ENCODE peak calls at places on chromosome 22, in ten cellular contexts. N is stomach, H is transverse colon, C is endothelial cell of umbilical vein, P is GM12891, W is HCT116, O is prostate gland, G is breast epithelium, B is spleen, V is sigmoid colon. D is an unnamed sample.

GRCh38 chr22:17554814-17555213 is 8.5 kb upstream of the SLC25A18 start:
- DNase-seq in N (no peak), H (no peak), C (no peak), P (no peak), W (no peak), O (no peak), G (no peak), B (peak; percentile 25), V (no peak), D (no peak)

GRCh38 chr22:35383679-35384071 is 2.8 kb downstream of the HMOX1 start:
- DNase-seq in N (no peak), H (no peak), C (no peak), P (no peak), W (no peak), O (no peak), G (no peak), B (no peak), V (no peak), D (no peak)

GRCh38 chr22:27726344-27726725 is 75.2 kb downstream of the MN1 start:
- DNase-seq in N (no peak), H (no peak), C (no peak), P (no peak), W (no peak), O (no peak), G (no peak), B (no peak), V (no peak), D (no peak)

GRCh38 chr22:29394931-29395581 is 6.7 kb upstream of the AP1B1 start:
- DNase-seq in N (peak; percentile 75), H (peak; percentile 78), C (peak; percentile 83), P (peak; percentile 55), W (peak; percentile 48), O (peak; percentile 83), G (peak; percentile 63), B (peak; percentile 85), V (peak; percentile 82), D (peak; percentile 62)

GRCh38 chr22:47285981-47286380 is 523.5 kb downstream of the TBC1D22A start:
- DNase-seq in N (no peak), H (no peak), C (no peak), P (no peak), W (no peak), O (no peak), G (no peak), B (no peak), V (no peak), D (no peak)

GRCh38 chr22:27892811-27893210 is 26.2 kb downstream of the PITPNB start:
- DNase-seq in N (no peak), H (no peak), C (no peak), P (no peak), W (no peak), O (no peak), G (no peak), B (no peak), V (no peak), D (no peak)

GRCh38 chr22:29567338-29567737 is 13.6 kb downstream of the NIPSNAP1 start:
- DNase-seq in N (no peak), H (no peak), C (no peak), P (no peak), W (no peak), O (no peak), G (no peak), B (no peak), V (no peak), D (no peak)

GRCh38 chr22:29030016-29030617 is 31.5 kb downstream of the C22orf31 start:
- DNase-seq in N (peak; percentile 42), H (no peak), C (no peak), P (no peak), W (peak; percentile 50), O (no peak), G (no peak), B (no peak), V (no peak), D (no peak)

GRCh38 chr22:22073769-22074561 is 91.4 kb upstream of the TOP3B start:
- DNase-seq in N (no peak), H (no peak), C (no peak), P (no peak), W (no peak), O (no peak), G (no peak), B (no peak), V (no peak), D (no peak)

GRCh38 chr22:38948181-38948940 is 9.0 kb upstream of the APOBEC3A start:
- DNase-seq in N (no peak), H (peak; percentile 6), C (no peak), P (no peak), W (no peak), O (no peak), G (no peak), B (no peak), V (peak; percentile 32), D (no peak)

GRCh38 chr22:28894320-28894719 is 10.9 kb downstream of the ZNRF3 start:
- DNase-seq in N (no peak), H (peak; percentile 64), C (no peak), P (no peak), W (no peak), O (peak; percentile 30), G (no peak), B (peak; percentile 77), V (no peak), D (no peak)

GRCh38 chr22:39257522-39258475 is 13.0 kb upstream of the PDGFB start:
- DNase-seq in N (no peak), H (no peak), C (no peak), P (no peak), W (no peak), O (no peak), G (no peak), B (no peak), V (no peak), D (no peak)

GRCh38 chr22:36471341-36471821 is 10.1 kb downstream of the TXN2 start:
- DNase-seq in N (no peak), H (no peak), C (no peak), P (no peak), W (no peak), O (no peak), G (no peak), B (no peak), V (peak; percentile 84), D (no peak)

GRCh38 chr22:30655532-30655931 is 12.1 kb downstream of the DUSP18 start:
- DNase-seq in N (no peak), H (no peak), C (no peak), P (no peak), W (no peak), O (no peak), G (no peak), B (no peak), V (no peak), D (no peak)

GRCh38 chr22:31943976-31944699 is at the start of gene YWHAH:
- DNase-seq in N (peak; percentile 97), H (peak; percentile 98), C (peak; percentile 95), P (peak; percentile 93), W (peak; percentile 71), O (peak; percentile 94), G (peak; percentile 96), B (peak; percentile 98), V (peak; percentile 98), D (peak; percentile 89)
- TF ChIP-seq POLR2A in N (no peak), H (peak; percentile 58), C (peak; percentile 90), P (peak; percentile 82), W (peak; percentile 97), O (peak; percentile 59), G (no peak), B (no peak), V (no peak), D (peak; percentile 97)

DNA sequence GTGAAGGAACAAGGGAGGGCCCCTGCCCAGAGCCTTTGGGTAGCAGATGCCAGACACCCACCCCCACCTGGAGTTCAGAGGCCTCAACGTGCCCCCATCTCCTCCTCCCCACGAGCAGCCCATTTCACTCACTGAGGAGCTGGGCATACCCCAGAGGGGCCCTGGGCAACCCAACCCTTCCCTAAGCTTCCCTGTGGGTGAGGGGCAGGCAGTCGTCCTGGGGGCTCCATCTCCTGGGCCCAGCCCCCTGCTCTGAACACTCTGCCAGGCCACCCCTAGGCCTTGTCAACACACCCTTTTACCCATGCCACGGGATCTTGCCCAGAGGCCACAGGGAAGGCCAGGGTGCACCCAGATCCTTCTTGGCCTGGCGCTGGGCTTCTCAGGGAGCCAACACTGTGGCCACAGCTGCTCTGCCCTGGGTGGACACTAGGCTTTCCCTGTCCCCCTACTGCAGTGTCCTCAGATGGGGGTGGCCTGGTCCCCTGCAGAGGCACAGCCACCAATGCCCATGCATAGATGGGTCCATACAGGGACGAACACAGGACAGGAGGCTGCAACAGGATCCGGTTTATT is 3.4 kb downstream of the SLC25A1 start:
- DNase-seq in N (no peak), H (no peak), C (no peak), P (no peak), W (no peak), O (no peak), G (no peak), B (no peak), V (no peak), D (no peak)
- TF ChIP-seq POLR2AphosphoS5 in N (no peak), H (no peak), C (no peak), P (no peak), W (no peak), O (no peak), G (no peak), B (no peak), V (no peak), D (no peak)

DNA sequence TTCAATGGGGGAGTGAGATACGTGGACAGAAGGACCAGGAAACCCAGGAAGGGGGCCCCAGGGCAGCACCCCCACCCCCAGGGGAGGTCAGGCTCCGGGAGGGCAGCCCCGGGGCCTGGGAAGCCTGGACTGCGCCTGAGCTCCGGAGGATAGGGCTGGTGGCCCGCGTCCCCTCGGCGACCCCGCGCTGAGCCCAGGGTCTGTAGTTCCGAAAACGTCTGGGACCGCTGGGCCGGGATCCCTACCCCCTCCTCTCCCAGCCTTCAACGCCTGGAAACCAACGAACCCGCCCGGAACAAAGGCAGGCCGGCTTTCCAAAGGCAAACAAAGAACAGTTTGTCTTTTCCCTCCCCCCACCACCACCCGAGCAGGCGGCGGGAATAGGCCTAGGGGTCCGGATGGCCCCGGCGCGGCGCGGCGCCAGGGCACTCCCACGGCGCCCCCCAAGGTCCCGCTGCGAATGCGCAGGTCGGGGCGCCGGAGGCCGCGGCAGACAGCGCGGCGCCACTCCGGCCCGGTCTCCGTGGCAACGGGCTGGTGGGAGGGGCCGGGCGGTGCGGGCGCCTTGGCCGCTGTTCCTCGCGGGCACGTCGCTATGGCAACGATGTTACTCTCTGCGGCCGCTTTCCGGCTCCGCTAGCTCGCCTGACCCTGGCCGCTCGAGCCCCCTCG is 58.5 kb downstream of the IGLL1 start:
- DNase-seq in N (peak; percentile 92), H (peak; percentile 92), C (peak; percentile 96), P (peak; percentile 95), W (peak; percentile 46), O (peak; percentile 94), G (peak; percentile 94), B (peak; percentile 95), V (peak; percentile 95), D (peak; percentile 83)
- TF ChIP-seq POLR2A in N (no peak), H (no peak), C (peak; percentile 35), P (no peak), W (peak; percentile 41), O (peak; percentile 43), G (no peak), B (peak; percentile 13), V (no peak), D (no peak)

DNA sequence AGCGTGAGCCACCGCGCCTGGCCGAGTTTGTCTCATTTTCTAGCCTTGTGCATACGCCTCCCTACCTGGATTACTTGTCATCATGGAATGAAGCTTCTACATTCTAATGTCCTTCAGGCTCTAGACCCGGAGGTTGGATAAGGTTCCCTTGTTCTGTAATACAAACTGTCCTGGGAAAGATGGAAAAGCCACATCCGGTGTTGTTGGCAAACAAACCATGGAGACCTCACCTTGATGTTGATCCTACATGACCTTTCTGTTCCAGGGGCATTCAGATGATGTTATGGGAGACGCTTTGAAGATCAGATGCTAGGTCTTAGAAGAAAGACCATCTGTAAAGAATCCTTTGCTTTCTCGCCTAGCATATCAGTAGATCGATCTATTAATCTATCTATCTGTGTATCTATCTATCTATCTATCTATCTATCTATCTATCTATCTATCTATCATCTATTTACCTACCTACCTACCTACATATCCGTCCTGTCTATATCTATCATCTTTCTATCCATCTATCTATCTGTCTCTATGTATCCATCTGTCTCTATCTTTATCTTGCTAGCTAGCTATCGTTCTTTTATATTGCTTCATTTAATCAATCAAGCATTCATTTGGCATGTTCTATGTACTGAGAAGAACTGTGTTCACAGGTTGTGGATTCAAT is 46.3 kb upstream of the GRK3 start:
- DNase-seq in N (no peak), H (no peak), C (no peak), P (no peak), W (no peak), O (no peak), G (no peak), B (no peak), V (no peak), D (no peak)
- TF ChIP-seq POLR2AphosphoS5 in N (no peak), H (no peak), C (no peak), P (no peak), W (no peak), O (no peak), G (no peak), B (no peak), V (no peak), D (no peak)